ENCODE peak calls at places on chromosomes 7 and 10, in four cellular contexts. E is A172, O is astrocyte of the spinal cord, T is posterior cingulate gyrus. F is an unnamed sample.
A peak's percentile ranks its signal among the peaks of the same experiment; 100 is the strongest.

GRCh38 chr10:35639651-35640311 is 2.3 kb downstream of the FZD8 start:
- DNase-seq in T (peak; percentile 11), O (peak; percentile 54), E (no peak), F (no peak)

GRCh38 chr10:110774069-110775021 is 97.4 kb upstream of the PDCD4 start:
- DNase-seq in E (peak; percentile 90), O (peak; percentile 65), T (no peak), F (no peak)

GRCh38 chr10:104688251-104688650 is 47.2 kb downstream of the SORCS3 start:
- DNase-seq in E (no peak), O (no peak), T (peak; percentile 68), F (no peak)

GRCh38 chr10:3623746-3624145 is 161.3 kb downstream of the KLF6 start:
- DNase-seq in O (peak; percentile 44), T (no peak), E (peak; percentile 67), F (no peak)

GRCh38 chr7:90411510-90411909 is 8.2 kb downstream of the CLDN12 start:
- DNase-seq in O (peak; percentile 17), T (no peak), E (no peak), F (no peak)

GRCh38 chr7:151286148-151286547 is 37.7 kb upstream of the SMARCD3 start:
- DNase-seq in T (no peak), O (peak; percentile 5), E (no peak), F (no peak)

GRCh38 chr10:14952851-14953451 is 945 bp downstream of the DCLRE1C start:
- DNase-seq in O (no peak), E (peak; percentile 16), T (no peak), F (no peak)

GRCh38 chr7:45203947-45204445 is 46.4 kb downstream of the RAMP3 start:
- DNase-seq in O (peak; percentile 16), E (no peak), T (no peak), F (no peak)

GRCh38 chr7:2710256-2710655 is 22.3 kb downstream of the AMZ1 start:
- DNase-seq in E (no peak), T (no peak), O (no peak), F (no peak)

GRCh38 chr10:129642427-129642826 is 175.4 kb downstream of the MGMT start:
- DNase-seq in T (no peak), O (no peak), E (no peak), F (no peak)

GRCh38 chr10:129079705-129080104 is 387.3 kb upstream of the MGMT start:
- DNase-seq in E (no peak), T (peak; percentile 30), O (no peak), F (no peak)

GRCh38 chr7:157422279-157422678 is 85.5 kb downstream of the DNAJB6 start:
- DNase-seq in T (no peak), E (no peak), O (no peak), F (no peak)

GRCh38 chr7:45000096-45001032 is at the start of gene CCM2:
- DNase-seq in E (peak; percentile 48), T (no peak), O (peak; percentile 31), F (no peak)

GRCh38 chr10:7891634-7892033 is 73.3 kb downstream of the TAF3 start:
- DNase-seq in O (peak; percentile 22), E (no peak), T (no peak), F (no peak)

GRCh38 chr7:33107136-33108066 is 1.8 kb downstream of the RP9 start:
- DNase-seq in E (peak; percentile 42), T (no peak), O (peak; percentile 58), F (no peak)

GRCh38 chr10:86918022-86918471 is 39.4 kb downstream of the MMRN2 start:
- DNase-seq in O (peak; percentile 25), E (peak; percentile 47), T (no peak), F (no peak)

GRCh38 chr7:102306916-102307677 is 20.4 kb downstream of the SH2B2 start:
- DNase-seq in T (no peak), O (peak; percentile 50), E (peak; percentile 48), F (no peak)

GRCh38 chr10:28677889-28678686 is 767 bp downstream of the BAMBI start:
- DNase-seq in T (peak; percentile 50), E (no peak), O (peak; percentile 44), F (no peak)

GRCh38 chr10:50990568-50991495 is 83.5 kb upstream of the PRKG1 start:
- DNase-seq in T (peak; percentile 17), E (no peak), O (peak; percentile 73), F (no peak)

GRCh38 chr10:77165445-77166316 is 471.9 kb downstream of the KCNMA1 start:
- DNase-seq in E (peak; percentile 75), T (peak; percentile 48), O (peak; percentile 77), F (no peak)

GRCh38 chr7:130069179-130069977 is 956 bp upstream of the KLHDC10 start:
- DNase-seq in O (no peak), T (no peak), E (no peak), F (no peak)

GRCh38 chr7:6284461-6285360 is 12.3 kb upstream of the CYTH3 start:
- DNase-seq in O (no peak), T (no peak), E (peak; percentile 82), F (no peak)

GRCh38 chr7:69922011-69922803 is 323.9 kb downstream of the AUTS2 start:
- DNase-seq in O (no peak), E (no peak), T (no peak), F (no peak)

GRCh38 chr7:102914585-102914984 is 1.8 kb downstream of the LRRC17 start:
- DNase-seq in E (peak; percentile 99), T (no peak), O (peak; percentile 90), F (no peak)

GRCh38 chr10:49631975-49632374 is 18.1 kb downstream of the CHAT start:
- DNase-seq in O (no peak), T (no peak), E (no peak), F (no peak)

GRCh38 chr10:50605280-50606270 is 18.2 kb downstream of the SGMS1 start:
- DNase-seq in O (peak; percentile 94), E (peak; percentile 91), T (no peak), F (no peak)

GRCh38 chr10:132589681-132590080 is 52.1 kb downstream of the INPP5A start:
- DNase-seq in E (no peak), O (no peak), T (no peak), F (no peak)

GRCh38 chr10:71300555-71301370 is 18.3 kb upstream of the SLC29A3 start:
- DNase-seq in O (no peak), E (no peak), T (no peak), F (no peak)

GRCh38 chr7:127245582-127245981 is 7.2 kb downstream of the GRM8 start:
- DNase-seq in E (no peak), O (no peak), T (no peak), F (no peak)

GRCh38 chr10:3047622-3047995 is 19.7 kb upstream of the PFKP start:
- DNase-seq in O (no peak), T (no peak), E (no peak), F (no peak)

GRCh38 chr10:35896011-35896410 is 253.9 kb upstream of the FZD8 start:
- DNase-seq in E (no peak), O (peak; percentile 37), T (no peak), F (no peak)

GRCh38 chr7:36708765-36709164 is 15.5 kb downstream of the AOAH start:
- DNase-seq in T (no peak), O (no peak), E (no peak), F (no peak)

GRCh38 chr7:90596745-90597526 is 815 bp downstream of the CDK14 start:
- DNase-seq in E (peak; percentile 49), O (peak; percentile 58), T (no peak), F (no peak)

GRCh38 chr10:121158988-121159579 is 307.9 kb downstream of the WDR11 start:
- DNase-seq in T (no peak), O (peak; percentile 8), E (no peak), F (no peak)

GRCh38 chr10:68212721-68213352 is 19.1 kb downstream of the ATOH7 start:
- DNase-seq in O (peak; percentile 41), E (peak; percentile 38), T (no peak), F (no peak)

GRCh38 chr10:129707406-129708388 is 240.7 kb downstream of the MGMT start:
- DNase-seq in T (no peak), O (peak; percentile 18), E (no peak), F (no peak)

GRCh38 chr7:149774237-149775175 is 1.1 kb upstream of the ZNF467 start:
- DNase-seq in O (no peak), E (no peak), T (no peak), F (no peak)

GRCh38 chr10:70355234-70356021 is 27.0 kb downstream of the LRRC20 start:
- DNase-seq in O (no peak), E (no peak), T (no peak), F (no peak)